ENCODE peak calls at places on chromosomes 11 and 22, in four cellular contexts. One of them, this sample, is unnamed.

GRCh38 chr11:10628506-10629236 is 60.2 kb upstream of the LYVE1 start:
- DNase-seq in tibial nerve: no peak
- DNase-seq in stimulated activated CD8-positive, alpha-beta memory T cell treated with anti-CD3 and anti-CD28 coated beads, Interleukin-15, amount 100 ng/mL, for 1 hour: no peak
- DNase-seq in iris pigment epithelial cell: no peak
- DNase-seq in this sample: no peak

GRCh38 chr11:70578371-70578770 is 180.0 kb downstream of the CTTN start:
- DNase-seq in iris pigment epithelial cell: no peak
- DNase-seq in stimulated activated CD8-positive, alpha-beta memory T cell treated with anti-CD3 and anti-CD28 coated beads, Interleukin-15, amount 100 ng/mL, for 1 hour: no peak
- DNase-seq in tibial nerve: no peak
- DNase-seq in this sample: no peak

GRCh38 chr22:42419328-42419881 is 12.8 kb downstream of the NFAM1 start:
- DNase-seq in tibial nerve: no peak
- DNase-seq in stimulated activated CD8-positive, alpha-beta memory T cell treated with anti-CD3 and anti-CD28 coated beads, Interleukin-15, amount 100 ng/mL, for 1 hour: no peak
- DNase-seq in iris pigment epithelial cell: no peak
- DNase-seq in this sample: no peak

GRCh38 chr11:118663381-118663780 is 16.1 kb downstream of the TREH start:
- DNase-seq in tibial nerve: no peak
- DNase-seq in iris pigment epithelial cell: no peak
- DNase-seq in stimulated activated CD8-positive, alpha-beta memory T cell treated with anti-CD3 and anti-CD28 coated beads, Interleukin-15, amount 100 ng/mL, for 1 hour: no peak
- DNase-seq in this sample: no peak

GRCh38 chr11:12397953-12398352 is 20.6 kb downstream of the PARVA start:
- DNase-seq in iris pigment epithelial cell: peak; percentile 90
- DNase-seq in stimulated activated CD8-positive, alpha-beta memory T cell treated with anti-CD3 and anti-CD28 coated beads, Interleukin-15, amount 100 ng/mL, for 1 hour: no peak
- DNase-seq in tibial nerve: no peak
- DNase-seq in this sample: peak; percentile 96

GRCh38 chr11:65695459-65696241 is 16.4 kb upstream of the KAT5 start:
- DNase-seq in tibial nerve: no peak
- DNase-seq in iris pigment epithelial cell: no peak
- DNase-seq in stimulated activated CD8-positive, alpha-beta memory T cell treated with anti-CD3 and anti-CD28 coated beads, Interleukin-15, amount 100 ng/mL, for 1 hour: no peak
- DNase-seq in this sample: peak; percentile 65

GRCh38 chr22:45170001-45170466 is 6.3 kb downstream of the NUP50 start:
- DNase-seq in iris pigment epithelial cell: peak; percentile 53
- DNase-seq in tibial nerve: no peak
- DNase-seq in stimulated activated CD8-positive, alpha-beta memory T cell treated with anti-CD3 and anti-CD28 coated beads, Interleukin-15, amount 100 ng/mL, for 1 hour: no peak
- DNase-seq in this sample: no peak

GRCh38 chr11:113148076-113148475 is 166.3 kb upstream of the TTC12 start:
- DNase-seq in iris pigment epithelial cell: no peak
- DNase-seq in stimulated activated CD8-positive, alpha-beta memory T cell treated with anti-CD3 and anti-CD28 coated beads, Interleukin-15, amount 100 ng/mL, for 1 hour: no peak
- DNase-seq in tibial nerve: no peak
- DNase-seq in this sample: no peak

GRCh38 chr22:44566911-44567310 is 68.9 kb upstream of the RTL6 start:
- DNase-seq in stimulated activated CD8-positive, alpha-beta memory T cell treated with anti-CD3 and anti-CD28 coated beads, Interleukin-15, amount 100 ng/mL, for 1 hour: no peak
- DNase-seq in iris pigment epithelial cell: no peak
- DNase-seq in tibial nerve: no peak
- DNase-seq in this sample: no peak

GRCh38 chr22:50497093-50497492 is 10.4 kb downstream of the LMF2 start:
- DNase-seq in iris pigment epithelial cell: no peak
- DNase-seq in tibial nerve: no peak
- DNase-seq in stimulated activated CD8-positive, alpha-beta memory T cell treated with anti-CD3 and anti-CD28 coated beads, Interleukin-15, amount 100 ng/mL, for 1 hour: no peak
- DNase-seq in this sample: no peak

GRCh38 chr22:20957691-20958440 is 9.2 kb upstream of the AIFM3 start:
- DNase-seq in stimulated activated CD8-positive, alpha-beta memory T cell treated with anti-CD3 and anti-CD28 coated beads, Interleukin-15, amount 100 ng/mL, for 1 hour: no peak
- DNase-seq in tibial nerve: no peak
- DNase-seq in iris pigment epithelial cell: no peak
- DNase-seq in this sample: no peak

GRCh38 chr11:117535201-117535869 is 207.7 kb downstream of the CEP164 start:
- DNase-seq in iris pigment epithelial cell: no peak
- DNase-seq in stimulated activated CD8-positive, alpha-beta memory T cell treated with anti-CD3 and anti-CD28 coated beads, Interleukin-15, amount 100 ng/mL, for 1 hour: no peak
- DNase-seq in tibial nerve: peak; percentile 55
- DNase-seq in this sample: no peak

GRCh38 chr11:68583047-68583446 is 101.3 kb upstream of the GAL start:
- DNase-seq in tibial nerve: no peak
- DNase-seq in iris pigment epithelial cell: peak; percentile 80
- DNase-seq in stimulated activated CD8-positive, alpha-beta memory T cell treated with anti-CD3 and anti-CD28 coated beads, Interleukin-15, amount 100 ng/mL, for 1 hour: no peak
- DNase-seq in this sample: peak; percentile 82

GRCh38 chr22:34395370-34395769 is 475.1 kb upstream of the LARGE1 start:
- DNase-seq in tibial nerve: no peak
- DNase-seq in stimulated activated CD8-positive, alpha-beta memory T cell treated with anti-CD3 and anti-CD28 coated beads, Interleukin-15, amount 100 ng/mL, for 1 hour: no peak
- DNase-seq in iris pigment epithelial cell: no peak
- DNase-seq in this sample: no peak

GRCh38 chr11:46295312-46295995 is 18.0 kb downstream of the CREB3L1 start:
- DNase-seq in iris pigment epithelial cell: peak; percentile 82
- DNase-seq in tibial nerve: peak; percentile 45
- DNase-seq in stimulated activated CD8-positive, alpha-beta memory T cell treated with anti-CD3 and anti-CD28 coated beads, Interleukin-15, amount 100 ng/mL, for 1 hour: peak; percentile 45
- DNase-seq in this sample: peak; percentile 80

GRCh38 chr22:30601464-30601863 is 5.5 kb upstream of the TCN2 start:
- DNase-seq in iris pigment epithelial cell: no peak
- DNase-seq in tibial nerve: no peak
- DNase-seq in stimulated activated CD8-positive, alpha-beta memory T cell treated with anti-CD3 and anti-CD28 coated beads, Interleukin-15, amount 100 ng/mL, for 1 hour: no peak
- DNase-seq in this sample: no peak